ENCODE peak calls at places on chromosomes 5 and 9, in five cellular contexts. I, A, B, V and C are unnamed samples.

GRCh38 chr5:96189987-96190386 is 228.3 kb upstream of the ELL2 start:
- ATAC-seq in V (no peak), I (no peak), A (no peak), B (no peak), C (no peak)

GRCh38 chr5:73464016-73464745 is 15.6 kb upstream of the FOXD1 start:
- ATAC-seq in B (no peak), I (peak; percentile 61), A (peak; percentile 48), V (no peak), C (no peak)

GRCh38 chr9:93057024-93057702 is 1.3 kb upstream of the SUSD3 start:
- ATAC-seq in A (no peak), V (no peak), I (no peak), B (no peak), C (no peak)

GRCh38 chr9:116945817-116946216 is 258.7 kb downstream of the TRIM32 start:
- ATAC-seq in I (no peak), V (no peak), B (no peak), A (peak; percentile 75), C (no peak)

GRCh38 chr9:95477885-95478790 is 38.6 kb downstream of the PTCH1 start:
- ATAC-seq in V (no peak), B (no peak), I (no peak), A (no peak), C (no peak)

GRCh38 chr5:72647806-72648205 is 140.6 kb upstream of the ZNF366 start:
- ATAC-seq in A (no peak), I (no peak), B (no peak), V (no peak), C (no peak)

GRCh38 chr9:93468763-93469456 is 15.5 kb upstream of the FAM120AOS start:
- ATAC-seq in V (no peak), I (peak; percentile 69), B (no peak), A (peak; percentile 55), C (peak; percentile 48)

GRCh38 chr9:130300739-130301138 is 35.2 kb downstream of the HMCN2 start:
- ATAC-seq in B (no peak), V (no peak), I (no peak), A (no peak), C (no peak)

GRCh38 chr9:97366889-97367288 is 45.0 kb upstream of the TDRD7 start:
- ATAC-seq in I (no peak), A (no peak), B (no peak), V (no peak), C (no peak)